ENCODE peak calls at places on chromosomes 5 and 9, in ten cellular contexts. Y is aorta, V is AML-193, S is prostate gland, G is uterus, X is NCI-H69, J is NB4, F is posterior vena cava, N is NCI-H2081, L is NCI-H1105. E is an unnamed sample.
A peak's percentile ranks its signal among the peaks of the same experiment; 100 is the strongest.

GRCh38 chr9:35820076-35820475 is 5.2 kb upstream of the HINT2 start:
- DNase-seq in Y (no peak), V (no peak), S (no peak), G (no peak), X (no peak), J (no peak), F (no peak), N (no peak), L (no peak), E (no peak)

GRCh38 chr9:7242126-7242525 is 484.4 kb downstream of the KDM4C start:
- DNase-seq in Y (no peak), V (no peak), S (no peak), G (no peak), X (no peak), J (no peak), F (no peak), N (no peak), L (no peak), E (no peak)

GRCh38 chr9:134053941-134054761 is 13.7 kb downstream of the BRD3 start:
- DNase-seq in Y (peak; percentile 34), V (no peak), S (no peak), G (no peak), X (no peak), J (no peak), F (peak; percentile 79), N (no peak), L (no peak), E (no peak)

GRCh38 chr5:136729901-136730355 is 364.6 kb upstream of the TRPC7 start:
- DNase-seq in Y (no peak), V (no peak), S (no peak), G (no peak), X (peak; percentile 67), J (no peak), F (no peak), N (no peak), L (no peak), E (no peak)

GRCh38 chr9:122904466-122904822 is 715 bp downstream of the RC3H2 start:
- DNase-seq in Y (peak; percentile 53), V (no peak), S (no peak), G (no peak), X (peak; percentile 62), J (peak; percentile 53), F (no peak), N (peak; percentile 17), L (peak; percentile 18), E (peak; percentile 15)

GRCh38 chr9:132001550-132001949 is 78.1 kb downstream of the MED27 start:
- DNase-seq in Y (no peak), V (no peak), S (no peak), G (no peak), X (no peak), J (no peak), F (no peak), N (no peak), L (no peak), E (no peak)

GRCh38 chr9:113446323-113446740 is 17.2 kb upstream of the RGS3 start:
- DNase-seq in Y (no peak), V (peak; percentile 24), S (no peak), G (no peak), X (peak; percentile 70), J (peak; percentile 57), F (no peak), N (peak; percentile 22), L (peak; percentile 7), E (no peak)

GRCh38 chr9:124594673-124595072 is 87.5 kb upstream of the NR5A1 start:
- DNase-seq in Y (no peak), V (no peak), S (no peak), G (no peak), X (no peak), J (no peak), F (no peak), N (no peak), L (no peak), E (no peak)

GRCh38 chr5:91468643-91469422 is 85.7 kb upstream of the ARRDC3 start:
- DNase-seq in Y (no peak), V (peak; percentile 26), S (no peak), G (no peak), X (no peak), J (peak; percentile 64), F (no peak), N (no peak), L (no peak), E (no peak)

GRCh38 chr5:147479949-147480348 is 29.9 kb downstream of the DPYSL3 start:
- DNase-seq in Y (no peak), V (no peak), S (peak; percentile 11), G (no peak), X (peak; percentile 84), J (no peak), F (no peak), N (peak; percentile 46), L (no peak), E (no peak)

GRCh38 chr5:108079754-108080153 is 302.1 kb downstream of the FBXL17 start:
- DNase-seq in Y (no peak), V (peak; percentile 65), S (no peak), G (no peak), X (peak; percentile 69), J (no peak), F (no peak), N (no peak), L (no peak), E (no peak)

GRCh38 chr5:172420215-172420934 is 34.0 kb downstream of the SH3PXD2B start:
- DNase-seq in Y (peak; percentile 73), V (no peak), S (peak; percentile 74), G (peak; percentile 88), X (no peak), J (peak; percentile 50), F (peak; percentile 43), N (no peak), L (no peak), E (no peak)

GRCh38 chr9:28610339-28610738 is 1037.1 kb upstream of the C9orf72 start:
- DNase-seq in Y (no peak), V (no peak), S (no peak), G (no peak), X (no peak), J (no peak), F (no peak), N (no peak), L (no peak), E (no peak)

E was measured in CD8-positive, alpha-beta T cell.